ENCODE peak calls at places on chromosome 20, in nine cellular contexts. One of them, this sample, is unnamed.

GRCh38 chr20:53940883-53941546 is 129.4 kb downstream of the BCAS1 start:
- DNase-seq in fibroblast of the aortic adventitia: peak
- DNase-seq in cardiac muscle cell: peak
- DNase-seq in spleen: no peak
- DNase-seq in endothelial cell of umbilical vein: peak
- DNase-seq in fibroblast of lung: peak
- DNase-seq in GM20000: no peak
- DNase-seq in GM06990: no peak
- DNase-seq in astrocyte of the spinal cord: peak
- DNase-seq in this sample: no peak

GRCh38 chr20:61263084-61263695 is 11.1 kb downstream of the CDH4 start:
- DNase-seq in fibroblast of the aortic adventitia: peak
- DNase-seq in cardiac muscle cell: peak
- DNase-seq in spleen: no peak
- DNase-seq in endothelial cell of umbilical vein: no peak
- DNase-seq in fibroblast of lung: peak
- DNase-seq in GM20000: no peak
- DNase-seq in GM06990: no peak
- DNase-seq in astrocyte of the spinal cord: peak
- DNase-seq in this sample: no peak

GRCh38 chr20:63280929-63281545 is 8.4 kb downstream of the ARFGAP1 start:
- DNase-seq in fibroblast of the aortic adventitia: no peak
- DNase-seq in cardiac muscle cell: no peak
- DNase-seq in spleen: no peak
- DNase-seq in endothelial cell of umbilical vein: no peak
- DNase-seq in fibroblast of lung: no peak
- DNase-seq in GM20000: no peak
- DNase-seq in GM06990: no peak
- DNase-seq in astrocyte of the spinal cord: no peak
- DNase-seq in this sample: no peak

GRCh38 chr20:22579711-22580697 is 4.4 kb downstream of the FOXA2 start:
- DNase-seq in fibroblast of the aortic adventitia: no peak
- DNase-seq in cardiac muscle cell: no peak
- DNase-seq in spleen: no peak
- DNase-seq in endothelial cell of umbilical vein: no peak
- DNase-seq in fibroblast of lung: no peak
- DNase-seq in GM20000: no peak
- DNase-seq in GM06990: no peak
- DNase-seq in astrocyte of the spinal cord: no peak
- DNase-seq in this sample: no peak

GRCh38 chr20:40230486-40230885 is 458.6 kb downstream of the MAFB start:
- DNase-seq in fibroblast of the aortic adventitia: no peak
- DNase-seq in cardiac muscle cell: no peak
- DNase-seq in spleen: no peak
- DNase-seq in endothelial cell of umbilical vein: no peak
- DNase-seq in fibroblast of lung: no peak
- DNase-seq in GM20000: no peak
- DNase-seq in GM06990: no peak
- DNase-seq in astrocyte of the spinal cord: no peak
- DNase-seq in this sample: no peak

GRCh38 chr20:20203784-20204183 is 151.5 kb downstream of the CFAP61 start:
- DNase-seq in fibroblast of the aortic adventitia: no peak
- DNase-seq in cardiac muscle cell: no peak
- DNase-seq in spleen: no peak
- DNase-seq in endothelial cell of umbilical vein: no peak
- DNase-seq in fibroblast of lung: no peak
- DNase-seq in GM20000: no peak
- DNase-seq in GM06990: no peak
- DNase-seq in astrocyte of the spinal cord: no peak
- DNase-seq in this sample: no peak

GRCh38 chr20:45336530-45337366 is 11.5 kb downstream of the SDC4 start:
- DNase-seq in fibroblast of the aortic adventitia: peak
- DNase-seq in cardiac muscle cell: peak
- DNase-seq in spleen: no peak
- DNase-seq in endothelial cell of umbilical vein: no peak
- DNase-seq in fibroblast of lung: peak
- DNase-seq in GM20000: no peak
- DNase-seq in GM06990: no peak
- DNase-seq in astrocyte of the spinal cord: peak
- DNase-seq in this sample: no peak

GRCh38 chr20:13819885-13820645 is 35.2 kb downstream of the NDUFAF5 start:
- DNase-seq in fibroblast of the aortic adventitia: peak
- DNase-seq in cardiac muscle cell: peak
- DNase-seq in spleen: no peak
- DNase-seq in endothelial cell of umbilical vein: peak
- DNase-seq in fibroblast of lung: peak
- DNase-seq in GM20000: peak
- DNase-seq in GM06990: peak
- DNase-seq in astrocyte of the spinal cord: peak
- DNase-seq in this sample: peak

GRCh38 chr20:22001886-22002285 is 296.4 kb downstream of the PAX1 start:
- DNase-seq in fibroblast of the aortic adventitia: peak
- DNase-seq in cardiac muscle cell: no peak
- DNase-seq in spleen: no peak
- DNase-seq in endothelial cell of umbilical vein: no peak
- DNase-seq in fibroblast of lung: no peak
- DNase-seq in GM20000: no peak
- DNase-seq in GM06990: no peak
- DNase-seq in astrocyte of the spinal cord: no peak
- DNase-seq in this sample: no peak

GRCh38 chr20:63696311-63696627 is 183 bp upstream of the TNFRSF6B start:
- DNase-seq in fibroblast of the aortic adventitia: no peak
- DNase-seq in cardiac muscle cell: peak
- DNase-seq in spleen: peak
- DNase-seq in endothelial cell of umbilical vein: no peak
- DNase-seq in fibroblast of lung: peak
- DNase-seq in GM20000: peak
- DNase-seq in GM06990: no peak
- DNase-seq in astrocyte of the spinal cord: peak
- DNase-seq in this sample: no peak

GRCh38 chr20:41078329-41078728 is 49.7 kb downstream of the TOP1 start:
- DNase-seq in fibroblast of the aortic adventitia: peak
- DNase-seq in cardiac muscle cell: peak
- DNase-seq in spleen: no peak
- DNase-seq in endothelial cell of umbilical vein: peak
- DNase-seq in fibroblast of lung: peak
- DNase-seq in GM20000: peak
- DNase-seq in GM06990: no peak
- DNase-seq in astrocyte of the spinal cord: peak
- DNase-seq in this sample: no peak

GRCh38 chr20:58855506-58856314 is 3.2 kb downstream of the GNAS start:
- DNase-seq in fibroblast of the aortic adventitia: no peak
- DNase-seq in cardiac muscle cell: no peak
- DNase-seq in spleen: no peak
- DNase-seq in endothelial cell of umbilical vein: no peak
- DNase-seq in fibroblast of lung: no peak
- DNase-seq in GM20000: no peak
- DNase-seq in GM06990: no peak
- DNase-seq in astrocyte of the spinal cord: no peak
- DNase-seq in this sample: no peak

GRCh38 chr20:57422254-57422653 is 31.1 kb downstream of the RBM38 start:
- DNase-seq in fibroblast of the aortic adventitia: no peak
- DNase-seq in cardiac muscle cell: no peak
- DNase-seq in spleen: peak
- DNase-seq in endothelial cell of umbilical vein: no peak
- DNase-seq in fibroblast of lung: no peak
- DNase-seq in GM20000: no peak
- DNase-seq in GM06990: no peak
- DNase-seq in astrocyte of the spinal cord: no peak
- DNase-seq in this sample: no peak

GRCh38 chr20:62280303-62280702 is 22.5 kb upstream of the ADRM1 start:
- DNase-seq in fibroblast of the aortic adventitia: no peak
- DNase-seq in cardiac muscle cell: no peak
- DNase-seq in spleen: no peak
- DNase-seq in endothelial cell of umbilical vein: no peak
- DNase-seq in fibroblast of lung: no peak
- DNase-seq in GM20000: no peak
- DNase-seq in GM06990: no peak
- DNase-seq in astrocyte of the spinal cord: no peak
- DNase-seq in this sample: no peak

GRCh38 chr20:58645277-58645968 is 5.7 kb upstream of the STX16 start:
- DNase-seq in fibroblast of the aortic adventitia: peak
- DNase-seq in cardiac muscle cell: peak
- DNase-seq in spleen: no peak
- DNase-seq in endothelial cell of umbilical vein: peak
- DNase-seq in fibroblast of lung: no peak
- DNase-seq in GM20000: no peak
- DNase-seq in GM06990: no peak
- DNase-seq in astrocyte of the spinal cord: peak
- DNase-seq in this sample: no peak

GRCh38 chr20:19758888-19759331 is 852 bp downstream of the RIN2 start:
- DNase-seq in fibroblast of the aortic adventitia: peak
- DNase-seq in cardiac muscle cell: peak
- DNase-seq in spleen: no peak
- DNase-seq in endothelial cell of umbilical vein: peak
- DNase-seq in fibroblast of lung: peak
- DNase-seq in GM20000: no peak
- DNase-seq in GM06990: no peak
- DNase-seq in astrocyte of the spinal cord: peak
- DNase-seq in this sample: no peak

GRCh38 chr20:42604998-42605970 is 584.4 kb downstream of the PTPRT start:
- DNase-seq in fibroblast of the aortic adventitia: no peak
- DNase-seq in cardiac muscle cell: no peak
- DNase-seq in spleen: no peak
- DNase-seq in endothelial cell of umbilical vein: no peak
- DNase-seq in fibroblast of lung: no peak
- DNase-seq in GM20000: no peak
- DNase-seq in GM06990: no peak
- DNase-seq in astrocyte of the spinal cord: no peak
- DNase-seq in this sample: no peak

GRCh38 chr20:49945701-49946477 is 9.7 kb downstream of the RNF114 start:
- DNase-seq in fibroblast of the aortic adventitia: no peak
- DNase-seq in cardiac muscle cell: no peak
- DNase-seq in spleen: no peak
- DNase-seq in endothelial cell of umbilical vein: no peak
- DNase-seq in fibroblast of lung: no peak
- DNase-seq in GM20000: no peak
- DNase-seq in GM06990: no peak
- DNase-seq in astrocyte of the spinal cord: no peak
- DNase-seq in this sample: no peak

DNA sequence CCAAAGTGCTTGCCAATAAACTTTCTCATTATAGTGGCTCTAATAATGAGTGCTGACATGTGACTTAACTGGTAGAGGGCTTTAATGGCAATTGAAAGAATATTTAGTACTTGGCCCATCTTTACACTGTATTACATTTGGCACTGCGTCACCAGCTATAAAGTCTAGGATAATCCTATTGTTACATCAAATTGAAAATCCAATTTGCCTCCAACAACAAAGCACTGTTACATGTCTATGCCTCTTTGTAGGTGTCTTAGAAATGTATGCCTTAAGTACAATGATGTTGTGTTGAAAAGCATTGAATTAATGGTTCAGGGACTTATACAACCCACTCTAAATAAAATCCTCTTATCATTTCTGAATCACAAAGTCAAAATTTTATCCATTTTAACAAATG is 420.4 kb upstream of the JAG1 start:
- DNase-seq in fibroblast of the aortic adventitia: no peak
- DNase-seq in cardiac muscle cell: no peak
- DNase-seq in spleen: no peak
- DNase-seq in endothelial cell of umbilical vein: no peak
- DNase-seq in fibroblast of lung: no peak
- DNase-seq in GM20000: no peak
- DNase-seq in GM06990: no peak
- DNase-seq in astrocyte of the spinal cord: no peak
- DNase-seq in this sample: no peak
- TF ChIP-seq CTCF in fibroblast of the aortic adventitia: no peak
- TF ChIP-seq CTCF in cardiac muscle cell: no peak
- TF ChIP-seq CTCF in spleen: no peak
- TF ChIP-seq CTCF in endothelial cell of umbilical vein: no peak
- TF ChIP-seq CTCF in fibroblast of lung: no peak
- TF ChIP-seq CTCF in GM20000: no peak
- TF ChIP-seq CTCF in GM06990: no peak
- TF ChIP-seq CTCF in astrocyte of the spinal cord: no peak
- TF ChIP-seq CTCF in this sample: no peak

GRCh38 chr20:43752051-43752360 is 25.2 kb upstream of the GTSF1L start:
- DNase-seq in fibroblast of the aortic adventitia: no peak
- DNase-seq in cardiac muscle cell: no peak
- DNase-seq in spleen: no peak
- DNase-seq in endothelial cell of umbilical vein: no peak
- DNase-seq in fibroblast of lung: no peak
- DNase-seq in GM20000: peak
- DNase-seq in GM06990: peak
- DNase-seq in astrocyte of the spinal cord: no peak
- DNase-seq in this sample: no peak

GRCh38 chr20:43749734-43750294 is 23.0 kb upstream of the GTSF1L start:
- DNase-seq in fibroblast of the aortic adventitia: peak
- DNase-seq in cardiac muscle cell: peak
- DNase-seq in spleen: peak
- DNase-seq in endothelial cell of umbilical vein: peak
- DNase-seq in fibroblast of lung: peak
- DNase-seq in GM20000: peak
- DNase-seq in GM06990: peak
- DNase-seq in astrocyte of the spinal cord: peak
- DNase-seq in this sample: peak

GRCh38 chr20:43752561-43753301 is 25.9 kb upstream of the GTSF1L start:
- DNase-seq in fibroblast of the aortic adventitia: peak
- DNase-seq in cardiac muscle cell: peak
- DNase-seq in spleen: peak
- DNase-seq in endothelial cell of umbilical vein: no peak
- DNase-seq in fibroblast of lung: peak
- DNase-seq in GM20000: peak
- DNase-seq in GM06990: peak
- DNase-seq in astrocyte of the spinal cord: peak
- DNase-seq in this sample: peak

GRCh38 chr20:43750774-43751166 is 24.0 kb upstream of the GTSF1L start:
- DNase-seq in fibroblast of the aortic adventitia: no peak
- DNase-seq in cardiac muscle cell: no peak
- DNase-seq in spleen: no peak
- DNase-seq in endothelial cell of umbilical vein: no peak
- DNase-seq in fibroblast of lung: no peak
- DNase-seq in GM20000: no peak
- DNase-seq in GM06990: no peak
- DNase-seq in astrocyte of the spinal cord: no peak
- DNase-seq in this sample: no peak

GRCh38 chr20:43751167-43752050 is 24.6 kb upstream of the GTSF1L start:
- DNase-seq in fibroblast of the aortic adventitia: peak
- DNase-seq in cardiac muscle cell: peak
- DNase-seq in spleen: no peak
- DNase-seq in endothelial cell of umbilical vein: no peak
- DNase-seq in fibroblast of lung: peak
- DNase-seq in GM20000: peak
- DNase-seq in GM06990: peak
- DNase-seq in astrocyte of the spinal cord: peak
- DNase-seq in this sample: peak
- TF ChIP-seq CTCF in fibroblast of the aortic adventitia: no peak
- TF ChIP-seq CTCF in cardiac muscle cell: no peak
- TF ChIP-seq CTCF in spleen: no peak
- TF ChIP-seq CTCF in endothelial cell of umbilical vein: no peak
- TF ChIP-seq CTCF in fibroblast of lung: peak
- TF ChIP-seq CTCF in GM20000: no peak
- TF ChIP-seq CTCF in GM06990: no peak
- TF ChIP-seq CTCF in astrocyte of the spinal cord: no peak
- TF ChIP-seq CTCF in this sample: no peak

GRCh38 chr20:48635791-48636267 is 192.0 kb downstream of the PREX1 start:
- DNase-seq in fibroblast of the aortic adventitia: peak
- DNase-seq in cardiac muscle cell: peak
- DNase-seq in spleen: peak
- DNase-seq in endothelial cell of umbilical vein: peak
- DNase-seq in fibroblast of lung: peak
- DNase-seq in GM20000: peak
- DNase-seq in GM06990: peak
- DNase-seq in astrocyte of the spinal cord: peak
- DNase-seq in this sample: peak
- TF ChIP-seq CTCF in fibroblast of the aortic adventitia: peak
- TF ChIP-seq CTCF in cardiac muscle cell: peak
- TF ChIP-seq CTCF in spleen: peak
- TF ChIP-seq CTCF in endothelial cell of umbilical vein: peak
- TF ChIP-seq CTCF in fibroblast of lung: peak
- TF ChIP-seq CTCF in GM20000: peak
- TF ChIP-seq CTCF in GM06990: peak
- TF ChIP-seq CTCF in astrocyte of the spinal cord: peak
- TF ChIP-seq CTCF in this sample: peak

GRCh38 chr20:2752631-2753455 is 47.6 kb downstream of the CPXM1 start:
- DNase-seq in fibroblast of the aortic adventitia: peak
- DNase-seq in cardiac muscle cell: peak
- DNase-seq in spleen: peak
- DNase-seq in endothelial cell of umbilical vein: peak
- DNase-seq in fibroblast of lung: peak
- DNase-seq in GM20000: peak
- DNase-seq in GM06990: peak
- DNase-seq in astrocyte of the spinal cord: peak
- DNase-seq in this sample: peak
- TF ChIP-seq CTCF in fibroblast of the aortic adventitia: peak
- TF ChIP-seq CTCF in cardiac muscle cell: peak
- TF ChIP-seq CTCF in spleen: peak
- TF ChIP-seq CTCF in endothelial cell of umbilical vein: peak
- TF ChIP-seq CTCF in fibroblast of lung: peak
- TF ChIP-seq CTCF in GM20000: peak
- TF ChIP-seq CTCF in GM06990: peak
- TF ChIP-seq CTCF in astrocyte of the spinal cord: peak
- TF ChIP-seq CTCF in this sample: peak